ENCODE peak calls at places on chromosomes 4 and X, in four cellular contexts. A is OCI-LY7, O is AG09309, F is mammary epithelial cell. S is an unnamed sample.

GRCh38 chrX:50432760-50433377 is 37.8 kb downstream of the DGKK start:
- DNase-seq in F (no peak), O (no peak), A (no peak), S (no peak)

GRCh38 chr4:3307060-3307459 is 14.2 kb downstream of the RGS12 start:
- DNase-seq in A (no peak), F (no peak), O (no peak), S (no peak)

GRCh38 chr4:151744614-151745013 is 16.2 kb downstream of the GATB start:
- DNase-seq in A (no peak), O (peak), F (peak), S (peak)

GRCh38 chr4:24287096-24287495 is 297.3 kb downstream of the DHX15 start:
- DNase-seq in O (no peak), F (no peak), A (no peak), S (no peak)

GRCh38 chr4:112109455-112110425 is 35.5 kb upstream of the FAM241A start:
- DNase-seq in A (no peak), O (no peak), F (peak), S (peak)

GRCh38 chrX:35890699-35891098 is 28.8 kb upstream of the CFAP47 start:
- DNase-seq in O (no peak), F (peak), A (peak), S (peak)

GRCh38 chr4:54487491-54487890 is 170.3 kb upstream of the KIT start:
- DNase-seq in F (peak), O (no peak), A (no peak), S (peak)

GRCh38 chr4:184416913-184417734 is 57.2 kb downstream of the IRF2 start:
- DNase-seq in O (no peak), A (peak), F (peak), S (no peak)

GRCh38 chr4:962231-963208 is 10.8 kb downstream of the DGKQ start:
- DNase-seq in O (no peak), A (peak), F (no peak), S (no peak)

GRCh38 chr4:68267433-68267944 is 22.0 kb upstream of the TMPRSS11B start:
- DNase-seq in F (peak), O (no peak), A (no peak), S (peak)

GRCh38 chrX:1587161-1587560 is 4.2 kb upstream of the AKAP17A start:
- DNase-seq in A (peak), F (no peak), O (no peak), S (no peak)

GRCh38 chrX:108734426-108734825 is 1.9 kb downstream of the IRS4 start:
- DNase-seq in O (no peak), F (no peak), A (no peak), S (no peak)

GRCh38 chr4:107824367-107825071 is at the start of gene SGMS2:
- DNase-seq in F (peak), O (peak), A (no peak), S (peak)

GRCh38 chr4:104693601-104694201 is 199.0 kb upstream of the CXXC4 start:
- DNase-seq in A (peak), F (peak), O (no peak), S (peak)
- TF ChIP-seq CTCF in A (peak), F (peak), O (no peak), S (peak)

GRCh38 chr4:59971952-59972351 is 1228.2 kb upstream of the ADGRL3 start:
- DNase-seq in O (no peak), A (no peak), F (no peak), S (no peak)

GRCh38 chr4:59966758-59967157 is 1233.4 kb upstream of the ADGRL3 start:
- DNase-seq in A (no peak), O (no peak), F (no peak), S (no peak)

GRCh38 chr4:59973496-59973895 is 1226.6 kb upstream of the ADGRL3 start:
- DNase-seq in F (no peak), O (no peak), A (no peak), S (no peak)

GRCh38 chr4:59969909-59970308 is 1230.2 kb upstream of the ADGRL3 start:
- DNase-seq in O (no peak), A (no peak), F (no peak), S (no peak)

GRCh38 chr4:59968796-59969195 is 1231.3 kb upstream of the ADGRL3 start:
- DNase-seq in A (no peak), O (no peak), F (no peak), S (no peak)
- H3K4me3 ChIP-seq in A (no peak), O (no peak), F (no peak), S (no peak)

GRCh38 chr4:21882050-21882839 is 66.3 kb downstream of the KCNIP4 start:
- DNase-seq in A (no peak), O (no peak), F (peak), S (peak)

GRCh38 chr4:21884615-21885014 is 64.0 kb downstream of the KCNIP4 start:
- DNase-seq in A (no peak), F (no peak), O (no peak), S (no peak)

GRCh38 chr4:21879187-21879586 is 69.4 kb downstream of the KCNIP4 start:
- DNase-seq in A (no peak), O (no peak), F (no peak), S (peak)
- TF ChIP-seq CTCF in A (no peak), O (peak), F (peak), S (peak)

GRCh38 chr4:188374870-188375269 is 235.6 kb downstream of the TRIML1 start:
- DNase-seq in A (no peak), O (no peak), F (no peak), S (no peak)

GRCh38 chr4:188370781-188371180 is 231.5 kb downstream of the TRIML1 start:
- DNase-seq in F (no peak), O (no peak), A (no peak), S (no peak)

GRCh38 chr4:188372856-188373255 is 233.6 kb downstream of the TRIML1 start:
- DNase-seq in F (peak), O (no peak), A (no peak), S (no peak)

DNA sequence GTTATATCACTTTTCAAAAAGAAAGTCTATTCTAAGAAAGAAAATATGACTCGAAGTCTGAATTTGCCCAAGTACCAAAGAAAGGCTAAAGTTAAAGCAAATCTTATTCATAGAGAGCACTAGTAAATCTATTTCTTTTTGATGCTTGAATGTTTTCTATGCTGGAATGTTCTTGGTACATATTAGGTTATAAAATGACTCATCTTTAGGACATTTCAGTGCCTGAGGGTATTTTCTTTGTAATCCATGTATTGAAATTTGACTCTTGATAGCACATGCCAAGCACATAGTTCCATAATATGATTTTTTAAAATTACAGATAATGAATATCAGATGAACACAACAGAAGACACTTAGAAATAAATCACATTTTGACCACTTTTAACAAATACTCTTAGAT is 232.8 kb downstream of the TRIML1 start:
- DNase-seq in A (no peak), O (peak), F (peak), S (peak)
- H3K4me3 ChIP-seq in A (no peak), O (no peak), F (no peak), S (no peak)

GRCh38 chr4:142040043-142040442 is 403.7 kb downstream of the IL15 start:
- DNase-seq in O (no peak), F (no peak), A (no peak), S (no peak)
- TF ChIP-seq CTCF in O (no peak), F (no peak), A (no peak), S (no peak)

DNA sequence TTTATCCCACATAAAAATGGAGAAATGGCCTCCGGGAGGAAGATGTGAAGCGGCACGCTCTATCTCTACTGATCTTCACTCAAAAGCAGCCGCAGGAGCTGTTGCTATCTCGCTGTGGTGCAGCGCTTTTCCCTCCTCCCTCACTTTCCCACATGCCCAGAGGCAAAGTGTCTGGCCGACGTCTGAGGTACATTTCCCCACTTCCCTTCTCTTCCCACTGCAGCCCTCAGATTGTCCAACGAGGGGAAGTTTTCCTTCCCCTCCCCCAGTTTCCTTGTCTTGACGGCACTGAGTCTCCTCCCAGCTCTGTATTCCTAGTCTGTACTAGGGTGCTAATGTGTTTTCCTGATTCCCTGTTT is 662 bp upstream of the COL25A1 start:
- DNase-seq in O (no peak), F (no peak), A (no peak), S (peak)
- H3K4me3 ChIP-seq in O (peak), F (peak), A (no peak), S (peak)

S was measured in astrocyte of the spinal cord.